ENCODE peak calls at places on chromosomes 13 and 19, in four cellular contexts. B, S, X and E are unnamed samples.

GRCh38 chr13:75363371-75363770 is 118.6 kb downstream of the TBC1D4 start:
- DNase-seq in B (no peak), S (no peak), X (no peak), E (no peak)

GRCh38 chr13:102401305-102401704 is 543 bp downstream of the FGF14 start:
- DNase-seq in B (peak; percentile 31), S (no peak), X (no peak), E (peak; percentile 6)

GRCh38 chr13:29503041-29503837 is 92.2 kb downstream of the SLC7A1 start:
- DNase-seq in B (no peak), S (peak; percentile 58), X (no peak), E (no peak)

GRCh38 chr19:3006075-3006767 is 22.9 kb downstream of the TLE2 start:
- DNase-seq in B (no peak), S (no peak), X (peak; percentile 3), E (no peak)

GRCh38 chr13:65679240-65679639 is 1550.9 kb downstream of the PCDH9 start:
- DNase-seq in B (no peak), S (no peak), X (no peak), E (peak; percentile 65)

GRCh38 chr19:5048091-5048726 is 79.3 kb downstream of the KDM4B start:
- DNase-seq in B (peak; percentile 92), S (peak; percentile 90), X (peak; percentile 92), E (peak; percentile 49)

GRCh38 chr19:6752257-6753177 is 13.0 kb downstream of the TRIP10 start:
- DNase-seq in B (no peak), S (peak; percentile 83), X (no peak), E (no peak)

GRCh38 chr19:16384688-16385087 is 60.1 kb downstream of the KLF2 start:
- DNase-seq in B (no peak), S (no peak), X (no peak), E (no peak)

GRCh38 chr13:58254961-58255360 is 623.4 kb downstream of the PCDH17 start:
- DNase-seq in B (no peak), S (peak; percentile 78), X (no peak), E (no peak)

GRCh38 chr13:33740134-33740538 is 77.8 kb upstream of the RFC3 start:
- DNase-seq in B (peak; percentile 91), S (no peak), X (peak; percentile 52), E (peak; percentile 92)

GRCh38 chr19:48489608-48490216 is 20.5 kb downstream of the CYTH2 start:
- DNase-seq in B (peak; percentile 71), S (peak; percentile 85), X (peak; percentile 77), E (no peak)

GRCh38 chr13:61170791-61171330 is 244.8 kb downstream of the PCDH20 start:
- DNase-seq in B (no peak), S (no peak), X (peak; percentile 11), E (no peak)

GRCh38 chr19:38699027-38699346 is 45.3 kb downstream of the CAPN12 start:
- DNase-seq in B (no peak), S (no peak), X (no peak), E (no peak)

GRCh38 chr13:94303644-94304174 is 175.8 kb downstream of the DCT start:
- DNase-seq in B (no peak), S (no peak), X (no peak), E (no peak)

GRCh38 chr19:28234637-28235036 is 978.3 kb downstream of the UQCRFS1 start:
- DNase-seq in B (peak; percentile 58), S (no peak), X (no peak), E (peak; percentile 74)

GRCh38 chr13:85798999-85799646 is at the start of gene SLITRK6:
- DNase-seq in B (peak; percentile 5), S (peak; percentile 74), X (peak; percentile 93), E (peak; percentile 76)

GRCh38 chr19:31674503-31675186 is 325.4 kb upstream of the TSHZ3 start:
- DNase-seq in B (peak; percentile 60), S (no peak), X (no peak), E (peak; percentile 87)

GRCh38 chr19:38542040-38542439 is 75.7 kb downstream of the MAP4K1 start:
- DNase-seq in B (no peak), S (no peak), X (no peak), E (no peak)

GRCh38 chr19:30328096-30328495 is 44.1 kb upstream of the ZNF536 start:
- DNase-seq in B (no peak), S (no peak), X (no peak), E (no peak)

GRCh38 chr19:4911786-4912672 is 2.7 kb downstream of the UHRF1 start:
- DNase-seq in B (peak; percentile 100), S (peak; percentile 73), X (peak; percentile 99), E (peak; percentile 100)

GRCh38 chr19:16582486-16583261 is 10.5 kb upstream of the SLC35E1 start:
- DNase-seq in B (no peak), S (no peak), X (no peak), E (no peak)

GRCh38 chr19:45742969-45743368 is 9.7 kb downstream of the MEIOSIN start:
- DNase-seq in B (no peak), S (no peak), X (no peak), E (no peak)

GRCh38 chr13:51041126-51041525 is 69.9 kb downstream of the C13orf42 start:
- DNase-seq in B (no peak), S (no peak), X (no peak), E (peak; percentile 1)

GRCh38 chr13:39998166-39998565 is 342.7 kb downstream of the COG6 start:
- DNase-seq in B (no peak), S (peak; percentile 8), X (no peak), E (no peak)

GRCh38 chr19:5466814-5467291 is 11.6 kb downstream of the ZNRF4 start:
- DNase-seq in B (no peak), S (no peak), X (no peak), E (no peak)

GRCh38 chr13:24540236-24541126 is 27.9 kb upstream of the PARP4 start:
- DNase-seq in B (no peak), S (peak; percentile 41), X (no peak), E (no peak)

GRCh38 chr19:13053761-13054604 is 48.7 kb downstream of the LYL1 start:
- DNase-seq in B (peak; percentile 95), S (peak; percentile 87), X (peak; percentile 99), E (peak; percentile 97)

GRCh38 chr19:46760363-46760762 is 14.1 kb upstream of the STRN4 start:
- DNase-seq in B (no peak), S (no peak), X (no peak), E (no peak)

GRCh38 chr19:49335071-49335783 is at the start of gene CD37:
- DNase-seq in B (no peak), S (no peak), X (no peak), E (no peak)

GRCh38 chr19:54464624-54465266 is 1.2 kb upstream of the LENG9 start:
- DNase-seq in B (peak; percentile 94), S (peak; percentile 97), X (peak; percentile 93), E (peak; percentile 70)

GRCh38 chr19:41546386-41546789 is 29.6 kb upstream of the CEACAM21 start:
- DNase-seq in B (no peak), S (no peak), X (no peak), E (no peak)
- H3K27ac ChIP-seq in B (no peak overlapping the region), S (no peak overlapping the region), X (no peak overlapping the region), E (no peak overlapping the region)

GRCh38 chr13:30862707-30863106 is 43.4 kb upstream of the MEDAG start:
- DNase-seq in B (no peak), S (peak; percentile 18), X (no peak), E (peak; percentile 68)

GRCh38 chr13:30863231-30863630 is 42.8 kb upstream of the MEDAG start:
- DNase-seq in B (no peak), S (peak; percentile 28), X (no peak), E (no peak)

GRCh38 chr13:30865131-30866009 is 40.7 kb upstream of the MEDAG start:
- DNase-seq in B (peak; percentile 97), S (peak; percentile 90), X (peak; percentile 75), E (peak; percentile 95)

GRCh38 chr13:30863796-30864195 is 42.3 kb upstream of the MEDAG start:
- DNase-seq in B (no peak), S (no peak), X (no peak), E (no peak)

DNA sequence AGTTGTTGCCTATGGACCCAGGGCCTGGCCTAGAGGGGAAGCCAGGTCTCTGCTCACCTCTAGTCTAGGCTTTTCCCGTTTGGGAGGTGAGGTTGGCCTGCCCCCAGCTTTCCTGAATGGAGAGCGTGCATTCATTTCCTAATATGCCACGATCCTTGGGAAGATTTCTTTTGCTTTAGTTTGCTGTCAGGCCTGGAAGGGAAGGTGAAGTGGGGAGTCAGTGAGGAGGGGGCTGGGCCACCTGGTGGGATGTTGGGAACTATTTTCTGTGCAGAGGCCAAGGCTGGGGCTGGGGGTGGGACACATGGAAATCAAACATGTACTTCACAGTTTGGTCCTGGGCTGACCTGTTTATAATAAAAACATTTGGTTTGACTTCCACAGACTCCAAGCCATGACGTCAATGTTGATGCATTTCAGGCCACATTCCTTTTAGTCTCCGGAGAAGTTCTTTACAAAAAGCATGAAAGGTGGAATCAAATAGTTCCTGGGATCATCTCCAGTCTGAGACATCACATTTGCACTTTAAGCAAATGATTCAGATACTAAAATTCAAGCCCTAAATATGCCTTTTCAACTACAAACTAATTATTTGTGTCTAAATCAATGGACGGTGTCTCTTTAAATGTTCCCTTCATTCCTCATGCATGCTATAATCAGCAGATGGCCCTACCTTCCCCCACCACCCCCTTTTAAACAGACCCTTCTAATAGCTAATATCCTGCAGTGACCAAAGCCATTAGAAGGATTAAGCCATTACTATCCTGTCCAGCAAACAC is 41.5 kb upstream of the MEDAG start:
- DNase-seq in B (peak; percentile 89), S (peak; percentile 18), X (no peak), E (peak; percentile 99)
- H2AFZ ChIP-seq in B (peak overlapping the region; percentile 44), S (peak overlapping the region; percentile 77), X (peak overlapping the region; percentile 73), E (peak overlapping the region; percentile 25)

DNA sequence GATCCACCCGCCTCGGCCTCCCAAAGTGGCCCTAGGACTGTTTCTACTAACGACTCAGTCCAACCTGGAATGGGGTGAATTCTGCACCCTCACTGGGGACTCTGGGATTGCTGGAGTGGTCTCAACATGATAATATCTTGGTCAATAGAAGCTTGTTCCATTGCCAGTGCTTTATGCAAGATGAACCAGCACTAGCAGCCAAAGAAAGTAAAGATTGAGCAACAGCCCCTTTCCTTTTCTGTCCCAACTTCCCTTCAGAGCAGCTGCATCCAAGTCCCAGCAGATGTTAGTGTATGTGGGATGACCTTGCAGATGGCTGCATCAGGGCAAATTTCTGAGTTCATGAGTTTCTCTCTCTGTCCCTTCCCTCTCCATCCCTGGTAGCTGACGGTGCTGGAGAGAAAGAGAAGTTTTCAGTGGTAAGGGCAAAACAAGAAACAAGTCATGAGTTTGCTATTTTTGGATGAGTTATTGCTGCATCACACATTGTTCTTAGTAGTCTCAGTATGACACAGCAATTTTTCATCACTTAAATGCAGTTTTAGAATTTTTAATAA is 183.6 kb upstream of the EDNRB start:
- DNase-seq in B (peak; percentile 72), S (no peak), X (peak; percentile 32), E (peak; percentile 40)
- H3K4me2 ChIP-seq in B (peak overlapping the region; percentile 48), S (no peak overlapping the region), X (peak overlapping the region; percentile 15), E (no peak overlapping the region)

GRCh38 chr19:50839712-50840655 is 6.6 kb upstream of the KLK15 start:
- DNase-seq in B (no peak), S (no peak), X (no peak), E (no peak)

GRCh38 chr19:50843701-50844221 is 10.4 kb upstream of the KLK15 start:
- DNase-seq in B (no peak), S (no peak), X (no peak), E (no peak)

GRCh38 chr19:50843205-50843604 is 9.8 kb upstream of the KLK15 start:
- DNase-seq in B (no peak), S (no peak), X (no peak), E (no peak)

GRCh38 chr19:50844296-50844935 is 10.3 kb upstream of the KLK3 start:
- DNase-seq in B (no peak), S (no peak), X (no peak), E (no peak)

DNA sequence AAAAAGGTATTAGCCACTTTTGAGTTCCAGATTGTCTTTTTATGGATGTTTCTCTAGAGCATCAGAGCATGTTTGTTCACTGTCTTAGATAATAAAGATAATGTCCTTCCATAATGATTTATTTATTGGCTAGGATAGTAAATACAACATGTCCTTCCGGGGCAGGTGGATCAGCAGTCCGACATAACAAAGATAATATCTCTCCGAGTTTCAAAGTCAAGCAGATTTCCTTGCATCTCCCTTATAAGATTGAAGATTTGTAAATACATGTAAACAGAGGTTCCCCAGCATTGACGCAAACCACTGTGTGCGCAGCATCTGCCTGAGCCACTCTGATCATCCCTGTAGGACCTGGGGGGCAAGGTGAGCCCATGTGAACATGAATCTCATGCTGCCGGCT is 8.8 kb upstream of the KLK15 start:
- DNase-seq in B (no peak), S (no peak), X (no peak), E (no peak)
- H3K27ac ChIP-seq in B (no peak overlapping the region), S (no peak overlapping the region), X (no peak overlapping the region), E (no peak overlapping the region)